ENCODE peak calls at places on chromosomes 1 and 21, in ten cellular contexts. One of them, this sample, is unnamed. For H3K4me1, the result is how much of the 10 kb centered on the place peaks cover.

GRCh38 chr1:154958681-154959447 is 2.7 kb downstream of the PYGO2 start:
- DNase-seq in suprapubic skin: no peak
- DNase-seq in K562: no peak
- DNase-seq in IMR-90: no peak
- DNase-seq in A549: no peak
- DNase-seq in stomach: no peak
- DNase-seq in testis: no peak
- DNase-seq in transverse colon: no peak
- DNase-seq in HCT116: no peak
- DNase-seq in endothelial cell of umbilical vein: no peak
- DNase-seq in this sample: no peak

GRCh38 chr21:29248124-29248523 is 50.6 kb upstream of the BACH1 start:
- DNase-seq in stomach: no peak
- DNase-seq in A549: no peak
- DNase-seq in K562: no peak
- DNase-seq in suprapubic skin: no peak
- DNase-seq in transverse colon: no peak
- DNase-seq in IMR-90: peak
- DNase-seq in endothelial cell of umbilical vein: no peak
- DNase-seq in HCT116: no peak
- DNase-seq in testis: no peak
- DNase-seq in this sample: no peak

GRCh38 chr1:11790101-11790879 is 15.5 kb downstream of the MTHFR start:
- DNase-seq in endothelial cell of umbilical vein: no peak
- DNase-seq in stomach: no peak
- DNase-seq in HCT116: no peak
- DNase-seq in suprapubic skin: no peak
- DNase-seq in testis: no peak
- DNase-seq in IMR-90: no peak
- DNase-seq in K562: no peak
- DNase-seq in A549: no peak
- DNase-seq in transverse colon: no peak
- DNase-seq in this sample: no peak

GRCh38 chr1:202888204-202888506 is 794 bp downstream of the RABIF start:
- DNase-seq in stomach: no peak
- DNase-seq in K562: no peak
- DNase-seq in endothelial cell of umbilical vein: no peak
- DNase-seq in A549: no peak
- DNase-seq in transverse colon: no peak
- DNase-seq in IMR-90: peak
- DNase-seq in testis: no peak
- DNase-seq in suprapubic skin: no peak
- DNase-seq in HCT116: peak
- DNase-seq in this sample: no peak

GRCh38 chr1:72649211-72649888 is 367.0 kb upstream of the NEGR1 start:
- DNase-seq in A549: no peak
- DNase-seq in K562: no peak
- DNase-seq in IMR-90: no peak
- DNase-seq in testis: no peak
- DNase-seq in stomach: no peak
- DNase-seq in HCT116: no peak
- DNase-seq in suprapubic skin: no peak
- DNase-seq in endothelial cell of umbilical vein: no peak
- DNase-seq in transverse colon: no peak
- DNase-seq in this sample: no peak

GRCh38 chr1:69388044-69388443 is 179.7 kb upstream of the LRRC7 start:
- DNase-seq in testis: no peak
- DNase-seq in stomach: no peak
- DNase-seq in endothelial cell of umbilical vein: no peak
- DNase-seq in HCT116: no peak
- DNase-seq in suprapubic skin: no peak
- DNase-seq in IMR-90: no peak
- DNase-seq in A549: no peak
- DNase-seq in K562: no peak
- DNase-seq in transverse colon: no peak
- DNase-seq in this sample: no peak

GRCh38 chr1:93331412-93331811 is 14.3 kb upstream of the DR1 start:
- DNase-seq in stomach: no peak
- DNase-seq in endothelial cell of umbilical vein: no peak
- DNase-seq in HCT116: no peak
- DNase-seq in A549: no peak
- DNase-seq in K562: no peak
- DNase-seq in transverse colon: no peak
- DNase-seq in testis: no peak
- DNase-seq in IMR-90: peak
- DNase-seq in suprapubic skin: no peak
- DNase-seq in this sample: no peak

GRCh38 chr1:41382531-41383090 is 21.4 kb downstream of the FOXO6 start:
- DNase-seq in endothelial cell of umbilical vein: peak
- DNase-seq in HCT116: peak
- DNase-seq in transverse colon: no peak
- DNase-seq in suprapubic skin: peak
- DNase-seq in stomach: peak
- DNase-seq in A549: peak
- DNase-seq in IMR-90: no peak
- DNase-seq in testis: no peak
- DNase-seq in K562: no peak
- DNase-seq in this sample: peak

GRCh38 chr1:43653893-43654292 is 3.9 kb downstream of the KDM4A start:
- DNase-seq in stomach: no peak
- DNase-seq in IMR-90: no peak
- DNase-seq in testis: no peak
- DNase-seq in endothelial cell of umbilical vein: no peak
- DNase-seq in suprapubic skin: no peak
- DNase-seq in K562: no peak
- DNase-seq in transverse colon: no peak
- DNase-seq in HCT116: no peak
- DNase-seq in A549: no peak
- DNase-seq in this sample: no peak

GRCh38 chr1:194184402-194184801 is 998.0 kb upstream of the B3GALT2 start:
- DNase-seq in testis: no peak
- DNase-seq in stomach: no peak
- DNase-seq in IMR-90: no peak
- DNase-seq in transverse colon: no peak
- DNase-seq in suprapubic skin: no peak
- DNase-seq in endothelial cell of umbilical vein: no peak
- DNase-seq in K562: no peak
- DNase-seq in A549: no peak
- DNase-seq in HCT116: no peak
- DNase-seq in this sample: no peak

GRCh38 chr21:37507716-37508115 is 141.1 kb downstream of the DYRK1A start:
- DNase-seq in A549: no peak
- DNase-seq in transverse colon: no peak
- DNase-seq in testis: no peak
- DNase-seq in K562: no peak
- DNase-seq in stomach: no peak
- DNase-seq in HCT116: no peak
- DNase-seq in endothelial cell of umbilical vein: no peak
- DNase-seq in suprapubic skin: no peak
- DNase-seq in IMR-90: no peak
- DNase-seq in this sample: no peak

GRCh38 chr1:157140068-157140588 is 1.9 kb upstream of the ETV3 start:
- DNase-seq in stomach: no peak
- DNase-seq in suprapubic skin: no peak
- DNase-seq in endothelial cell of umbilical vein: no peak
- DNase-seq in transverse colon: no peak
- DNase-seq in IMR-90: no peak
- DNase-seq in A549: no peak
- DNase-seq in testis: no peak
- DNase-seq in HCT116: no peak
- DNase-seq in K562: no peak
- DNase-seq in this sample: no peak

GRCh38 chr1:222634180-222635013 is 16.5 kb downstream of the MIA3 start:
- DNase-seq in testis: peak
- DNase-seq in endothelial cell of umbilical vein: peak
- DNase-seq in stomach: peak
- DNase-seq in suprapubic skin: no peak
- DNase-seq in HCT116: peak
- DNase-seq in K562: peak
- DNase-seq in transverse colon: peak
- DNase-seq in IMR-90: peak
- DNase-seq in A549: peak
- DNase-seq in this sample: peak

GRCh38 chr1:85417017-85417416 is 47.9 kb downstream of the DDAH1 start:
- DNase-seq in transverse colon: no peak
- DNase-seq in HCT116: no peak
- DNase-seq in stomach: no peak
- DNase-seq in testis: no peak
- DNase-seq in IMR-90: no peak
- DNase-seq in suprapubic skin: no peak
- DNase-seq in A549: no peak
- DNase-seq in endothelial cell of umbilical vein: peak
- DNase-seq in K562: no peak
- DNase-seq in this sample: no peak

GRCh38 chr1:203100163-203100867 is 14.5 kb upstream of the MYOG start:
- DNase-seq in endothelial cell of umbilical vein: no peak
- DNase-seq in transverse colon: no peak
- DNase-seq in IMR-90: no peak
- DNase-seq in stomach: peak
- DNase-seq in testis: no peak
- DNase-seq in HCT116: no peak
- DNase-seq in suprapubic skin: no peak
- DNase-seq in A549: no peak
- DNase-seq in K562: no peak
- DNase-seq in this sample: no peak

GRCh38 chr1:51910618-51911017 is 32.1 kb upstream of the NRDC start:
- DNase-seq in transverse colon: no peak
- DNase-seq in testis: no peak
- DNase-seq in suprapubic skin: no peak
- DNase-seq in HCT116: no peak
- DNase-seq in stomach: no peak
- DNase-seq in IMR-90: no peak
- DNase-seq in K562: peak
- DNase-seq in A549: no peak
- DNase-seq in endothelial cell of umbilical vein: no peak
- DNase-seq in this sample: no peak

GRCh38 chr1:173364827-173365226 is 112.3 kb upstream of the PRDX6 start:
- DNase-seq in endothelial cell of umbilical vein: no peak
- DNase-seq in IMR-90: no peak
- DNase-seq in testis: no peak
- DNase-seq in HCT116: no peak
- DNase-seq in stomach: no peak
- DNase-seq in suprapubic skin: no peak
- DNase-seq in transverse colon: no peak
- DNase-seq in K562: no peak
- DNase-seq in A549: no peak
- DNase-seq in this sample: no peak

GRCh38 chr21:44527983-44528633 is 11.9 kb downstream of the KRTAP10-1 start:
- DNase-seq in IMR-90: no peak
- DNase-seq in testis: no peak
- DNase-seq in A549: no peak
- DNase-seq in stomach: no peak
- DNase-seq in transverse colon: no peak
- DNase-seq in endothelial cell of umbilical vein: no peak
- DNase-seq in HCT116: no peak
- DNase-seq in suprapubic skin: peak
- DNase-seq in K562: no peak
- DNase-seq in this sample: peak

GRCh38 chr21:42570841-42571387 is 57.3 kb downstream of the SLC37A1 start:
- DNase-seq in endothelial cell of umbilical vein: no peak
- DNase-seq in A549: no peak
- DNase-seq in HCT116: no peak
- DNase-seq in stomach: peak
- DNase-seq in K562: no peak
- DNase-seq in IMR-90: no peak
- DNase-seq in testis: peak
- DNase-seq in transverse colon: peak
- DNase-seq in suprapubic skin: peak
- DNase-seq in this sample: peak
- TF ChIP-seq POLR2A in endothelial cell of umbilical vein: no peak
- TF ChIP-seq POLR2A in A549: no peak
- TF ChIP-seq POLR2A in HCT116: no peak
- TF ChIP-seq POLR2A in stomach: no peak
- TF ChIP-seq POLR2A in K562: no peak
- TF ChIP-seq POLR2A in IMR-90: no peak
- TF ChIP-seq POLR2A in testis: no peak
- TF ChIP-seq POLR2A in transverse colon: no peak
- TF ChIP-seq POLR2A in suprapubic skin: no peak
- TF ChIP-seq POLR2A in this sample: no peak

GRCh38 chr1:184827600-184828368 is 73.1 kb upstream of the EDEM3 start:
- DNase-seq in transverse colon: no peak
- DNase-seq in testis: no peak
- DNase-seq in A549: no peak
- DNase-seq in stomach: no peak
- DNase-seq in K562: no peak
- DNase-seq in endothelial cell of umbilical vein: no peak
- DNase-seq in suprapubic skin: no peak
- DNase-seq in HCT116: no peak
- DNase-seq in IMR-90: peak
- DNase-seq in this sample: no peak
- H3K27ac ChIP-seq in transverse colon: peak
- H3K27ac ChIP-seq in testis: no peak
- H3K27ac ChIP-seq in A549: no peak
- H3K27ac ChIP-seq in stomach: peak
- H3K27ac ChIP-seq in K562: no peak
- H3K27ac ChIP-seq in endothelial cell of umbilical vein: no peak
- H3K27ac ChIP-seq in suprapubic skin: no peak
- H3K27ac ChIP-seq in HCT116: peak
- H3K27ac ChIP-seq in IMR-90: peak
- H3K27ac ChIP-seq in this sample: peak

DNA sequence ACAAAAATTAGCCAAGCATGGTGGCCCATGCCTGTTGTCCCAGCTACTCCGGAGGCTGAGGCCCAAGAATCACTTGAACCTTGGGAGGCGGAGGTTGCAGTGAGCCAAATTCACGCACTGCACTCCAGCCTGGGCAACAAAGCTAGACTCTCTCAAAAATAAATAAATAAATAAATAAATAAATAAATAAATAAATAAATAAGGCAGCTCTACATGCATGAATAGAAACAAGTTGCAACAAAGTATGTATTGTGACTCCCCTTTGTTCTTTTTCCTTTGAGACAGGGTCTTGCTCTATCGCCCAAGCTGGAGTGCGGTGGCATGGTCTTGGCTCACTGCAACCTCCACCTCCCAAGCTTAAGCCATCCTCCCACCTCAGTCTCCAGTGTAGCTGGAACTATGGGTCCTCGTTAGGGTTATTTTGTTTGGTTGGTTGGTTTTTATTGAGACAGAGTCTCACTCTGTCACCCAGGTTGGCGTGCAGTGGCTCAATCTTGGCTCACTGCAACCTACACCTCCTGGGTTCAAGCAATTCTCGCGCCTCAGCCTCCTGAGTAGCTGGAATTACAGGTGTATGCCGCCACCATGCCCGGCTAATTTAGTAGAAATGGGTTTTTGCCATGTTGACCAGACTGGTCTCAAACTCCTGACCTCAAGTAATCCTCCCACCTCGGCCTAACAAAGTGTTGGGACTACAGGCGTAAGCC is 8.0 kb downstream of the USP48 start:
- DNase-seq in IMR-90: no peak
- DNase-seq in HCT116: no peak
- DNase-seq in K562: no peak
- DNase-seq in testis: peak
- DNase-seq in suprapubic skin: no peak
- DNase-seq in transverse colon: no peak
- DNase-seq in A549: no peak
- DNase-seq in stomach: no peak
- DNase-seq in endothelial cell of umbilical vein: no peak
- DNase-seq in this sample: no peak
- H3K4me1 ChIP-seq in IMR-90: under half
- H3K4me1 ChIP-seq in HCT116: under half
- H3K4me1 ChIP-seq in K562: under half
- H3K4me1 ChIP-seq in testis: under half
- H3K4me1 ChIP-seq in suprapubic skin: under half
- H3K4me1 ChIP-seq in transverse colon: under half
- H3K4me1 ChIP-seq in A549: under half
- H3K4me1 ChIP-seq in stomach: under half
- H3K4me1 ChIP-seq in endothelial cell of umbilical vein: under half
- H3K4me1 ChIP-seq in this sample: under half

GRCh38 chr1:16226495-16227179 is 10.3 kb downstream of the CPLANE2 start:
- DNase-seq in HCT116: no peak
- DNase-seq in suprapubic skin: no peak
- DNase-seq in transverse colon: peak
- DNase-seq in A549: no peak
- DNase-seq in stomach: peak
- DNase-seq in K562: no peak
- DNase-seq in testis: peak
- DNase-seq in endothelial cell of umbilical vein: no peak
- DNase-seq in IMR-90: no peak
- DNase-seq in this sample: no peak
- TF ChIP-seq POLR2A in HCT116: no peak
- TF ChIP-seq POLR2A in suprapubic skin: no peak
- TF ChIP-seq POLR2A in transverse colon: no peak
- TF ChIP-seq POLR2A in A549: no peak
- TF ChIP-seq POLR2A in stomach: no peak
- TF ChIP-seq POLR2A in K562: no peak
- TF ChIP-seq POLR2A in testis: no peak
- TF ChIP-seq POLR2A in endothelial cell of umbilical vein: no peak
- TF ChIP-seq POLR2A in IMR-90: no peak
- TF ChIP-seq POLR2A in this sample: no peak